ENCODE peak calls at places on chromosomes 16 and 17, in ten cellular contexts. G, M, D, Q, S, H, Z, B, Y and U are unnamed samples.

GRCh38 chr16:57892041-57892440 is 78.9 kb downstream of the CNGB1 start:
- DNase-seq in G (no peak), M (peak; percentile 90), D (peak; percentile 86), Q (no peak), S (peak; percentile 81), H (no peak), Z (peak; percentile 48), B (peak; percentile 29), Y (peak; percentile 97), U (no peak)

GRCh38 chr17:57309479-57309878 is 53.2 kb downstream of the MSI2 start:
- DNase-seq in G (no peak), M (no peak), D (no peak), Q (no peak), S (no peak), H (no peak), Z (no peak), B (no peak), Y (no peak), U (no peak)

GRCh38 chr17:77492446-77493237 is 351.9 kb downstream of the SEC14L1 start:
- DNase-seq in G (peak; percentile 10), M (no peak), D (no peak), Q (no peak), S (no peak), H (no peak), Z (no peak), B (peak; percentile 74), Y (no peak), U (no peak)

GRCh38 chr16:4580245-4580644 is 24.1 kb downstream of the C16orf96 start:
- DNase-seq in G (no peak), M (no peak), D (no peak), Q (no peak), S (peak; percentile 73), H (no peak), Z (no peak), B (no peak), Y (peak; percentile 38), U (no peak)

GRCh38 chr17:14341866-14342265 is 41.0 kb downstream of the HS3ST3B1 start:
- DNase-seq in G (no peak), M (no peak), D (no peak), Q (no peak), S (no peak), H (no peak), Z (no peak), B (no peak), Y (no peak), U (no peak)

GRCh38 chr16:87618216-87618615 is 15.9 kb downstream of the JPH3 start:
- DNase-seq in G (no peak), M (no peak), D (no peak), Q (no peak), S (no peak), H (no peak), Z (no peak), B (peak; percentile 33), Y (no peak), U (no peak)

GRCh38 chr16:68179196-68179795 is 56.6 kb downstream of the ESRP2 start:
- DNase-seq in G (no peak), M (no peak), D (no peak), Q (no peak), S (no peak), H (no peak), Z (no peak), B (no peak), Y (peak; percentile 46), U (no peak)

GRCh38 chr16:30888856-30889499 is 4.9 kb downstream of the BCL7C start:
- DNase-seq in G (no peak), M (no peak), D (no peak), Q (no peak), S (no peak), H (no peak), Z (no peak), B (no peak), Y (no peak), U (no peak)

GRCh38 chr16:106623-107324 is 28.7 kb downstream of the MPG start:
- DNase-seq in G (no peak), M (peak; percentile 65), D (peak; percentile 57), Q (peak; percentile 23), S (peak; percentile 67), H (peak; percentile 32), Z (peak; percentile 81), B (peak; percentile 87), Y (peak; percentile 86), U (peak; percentile 42)

GRCh38 chr16:68065716-68066305 is 19.4 kb upstream of the NFATC3 start:
- DNase-seq in G (no peak), M (peak; percentile 12), D (no peak), Q (no peak), S (peak; percentile 18), H (no peak), Z (no peak), B (no peak), Y (peak; percentile 86), U (no peak)

GRCh38 chr17:39738568-39738901 is 797 bp downstream of the GRB7 start:
- DNase-seq in G (no peak), M (peak; percentile 28), D (no peak), Q (no peak), S (no peak), H (no peak), Z (no peak), B (peak; percentile 44), Y (no peak), U (no peak)

GRCh38 chr17:13584701-13585080 is 17.0 kb downstream of the HS3ST3A1 start:
- DNase-seq in G (no peak), M (peak; percentile 72), D (peak; percentile 88), Q (no peak), S (peak; percentile 99), H (no peak), Z (no peak), B (no peak), Y (peak; percentile 68), U (no peak)

GRCh38 chr17:49715717-49716279 is 8.0 kb upstream of the SLC35B1 start:
- DNase-seq in G (no peak), M (peak; percentile 68), D (no peak), Q (no peak), S (no peak), H (no peak), Z (no peak), B (no peak), Y (no peak), U (no peak)

GRCh38 chr17:79006001-79006400 is 3.6 kb downstream of the CANT1 start:
- DNase-seq in G (no peak), M (no peak), D (no peak), Q (no peak), S (no peak), H (no peak), Z (no peak), B (peak; percentile 25), Y (no peak), U (no peak)

GRCh38 chr17:83077411-83077810 is 2.0 kb upstream of the METRNL start:
- DNase-seq in G (no peak), M (no peak), D (no peak), Q (no peak), S (no peak), H (no peak), Z (no peak), B (no peak), Y (no peak), U (no peak)

GRCh38 chr16:47965439-47965838 is 190.4 kb downstream of the ABCC12 start:
- DNase-seq in G (no peak), M (peak; percentile 12), D (no peak), Q (no peak), S (no peak), H (no peak), Z (no peak), B (no peak), Y (peak; percentile 54), U (peak; percentile 15)

GRCh38 chr17:51869387-51869786 is 289.1 kb downstream of the CA10 start:
- DNase-seq in G (no peak), M (no peak), D (no peak), Q (no peak), S (no peak), H (no peak), Z (no peak), B (no peak), Y (peak; percentile 3), U (peak; percentile 53)

GRCh38 chr17:27733771-27734170 is 66.6 kb downstream of the NOS2 start:
- DNase-seq in G (no peak), M (peak; percentile 16), D (no peak), Q (no peak), S (no peak), H (no peak), Z (no peak), B (no peak), Y (peak; percentile 31), U (no peak)

GRCh38 chr17:78962345-78962983 is 17.3 kb downstream of the LGALS3BP start:
- DNase-seq in G (no peak), M (peak; percentile 66), D (peak; percentile 26), Q (no peak), S (peak; percentile 29), H (no peak), Z (no peak), B (no peak), Y (no peak), U (no peak)

GRCh38 chr17:28720247-28720996 is 637 bp downstream of the RPL23A start:
- DNase-seq in G (no peak), M (no peak), D (peak; percentile 8), Q (no peak), S (peak; percentile 42), H (peak; percentile 33), Z (no peak), B (no peak), Y (no peak), U (no peak)

GRCh38 chr17:75645889-75646625 is 12.8 kb downstream of the SMIM5 start:
- DNase-seq in G (no peak), M (peak; percentile 86), D (peak; percentile 91), Q (no peak), S (peak; percentile 77), H (no peak), Z (peak; percentile 72), B (peak; percentile 92), Y (peak; percentile 56), U (no peak)

GRCh38 chr17:78318407-78318806 is 41.5 kb downstream of the SOCS3 start:
- DNase-seq in G (no peak), M (no peak), D (no peak), Q (no peak), S (no peak), H (no peak), Z (no peak), B (no peak), Y (no peak), U (no peak)